ENCODE peak calls at places on chromosomes 2 and 18, in nine cellular contexts. E, P, U, N, M, F, Q, R and L are unnamed samples.

GRCh38 chr2:70886541-70886987 is 49.1 kb upstream of the ATP6V1B1 start:
- DNase-seq in Q (no peak), M (no peak), F (no peak), P (no peak), R (no peak), U (no peak), N (no peak), E (no peak), L (peak; percentile 8)

GRCh38 chr18:77711096-77711495 is 461.4 kb downstream of the GALR1 start:
- DNase-seq in P (no peak), Q (no peak), R (peak; percentile 36), N (no peak), F (no peak), M (no peak), E (no peak), U (no peak), L (peak; percentile 18)

GRCh38 chr2:224359569-224359968 is 42.3 kb downstream of the FAM124B start:
- DNase-seq in P (no peak), F (no peak), Q (no peak), M (no peak), N (no peak), E (peak; percentile 6), R (peak; percentile 33), U (peak; percentile 33), L (peak; percentile 59)

GRCh38 chr2:120225549-120226065 is 2.4 kb upstream of the TMEM185B start:
- DNase-seq in E (no peak), U (no peak), R (no peak), P (no peak), F (no peak), M (no peak), Q (no peak), N (no peak), L (no peak)

GRCh38 chr2:63661076-63661475 is 72.3 kb downstream of the MDH1 start:
- DNase-seq in R (peak; percentile 97), F (no peak), M (no peak), U (no peak), P (no peak), E (peak; percentile 55), N (no peak), Q (peak; percentile 91), L (no peak)

GRCh38 chr2:134244091-134244490 is 9.8 kb upstream of the MGAT5 start:
- DNase-seq in M (no peak), N (no peak), E (no peak), P (no peak), Q (peak; percentile 56), U (no peak), R (peak; percentile 60), F (no peak), L (no peak)

GRCh38 chr2:3268705-3269029 is 109.0 kb downstream of the EIPR1 start:
- DNase-seq in E (no peak), U (no peak), R (no peak), M (no peak), F (no peak), Q (no peak), N (no peak), P (no peak), L (no peak)

GRCh38 chr18:79848579-79849327 is 51.0 kb downstream of the KCNG2 start:
- DNase-seq in N (no peak), Q (no peak), P (no peak), R (no peak), F (no peak), U (no peak), E (no peak), M (no peak), L (no peak)

GRCh38 chr2:100242891-100243670 is 79.2 kb downstream of the LONRF2 start:
- DNase-seq in F (no peak), U (peak; percentile 64), R (peak; percentile 75), Q (peak; percentile 44), N (no peak), P (peak; percentile 56), M (peak; percentile 52), E (peak; percentile 77), L (peak; percentile 82)

GRCh38 chr2:174761837-174762236 is 2.4 kb downstream of the CHRNA1 start:
- DNase-seq in M (peak; percentile 63), U (no peak), F (no peak), N (no peak), P (no peak), E (peak; percentile 9), R (no peak), Q (peak; percentile 68), L (no peak)

GRCh38 chr18:24584777-24585176 is 124.3 kb downstream of the HRH4 start:
- DNase-seq in Q (no peak), M (no peak), U (no peak), E (no peak), P (no peak), F (no peak), N (no peak), R (no peak), L (peak; percentile 25)

GRCh38 chr2:169928463-169928864 is 101.2 kb downstream of the UBR3 start:
- DNase-seq in Q (peak; percentile 40), E (peak; percentile 72), R (peak; percentile 61), N (no peak), M (no peak), P (no peak), U (peak; percentile 22), F (no peak), L (peak; percentile 58)

GRCh38 chr2:119195887-119196286 is 27.7 kb upstream of the STEAP3 start:
- DNase-seq in U (no peak), E (no peak), P (no peak), R (no peak), F (no peak), M (no peak), N (no peak), Q (no peak), L (no peak)
- H3K4me3 ChIP-seq in U (no peak overlapping the region), E (no peak overlapping the region), P (no peak overlapping the region), R (no peak overlapping the region), F (no peak overlapping the region), M (no peak overlapping the region), N (no peak overlapping the region), Q (no peak overlapping the region), L (no peak overlapping the region)

GRCh38 chr18:36465276-36465675 is 167.8 kb downstream of the FHOD3 start:
- DNase-seq in Q (no peak), E (no peak), N (no peak), U (no peak), R (no peak), P (no peak), F (no peak), M (no peak), L (no peak)
- H3K9ac ChIP-seq in Q (no peak overlapping the region), E (no peak overlapping the region), N (no peak overlapping the region), U (no peak overlapping the region), R (no peak overlapping the region), P (no peak overlapping the region), F (no peak overlapping the region), M (no peak overlapping the region), L (no peak overlapping the region)

DNA sequence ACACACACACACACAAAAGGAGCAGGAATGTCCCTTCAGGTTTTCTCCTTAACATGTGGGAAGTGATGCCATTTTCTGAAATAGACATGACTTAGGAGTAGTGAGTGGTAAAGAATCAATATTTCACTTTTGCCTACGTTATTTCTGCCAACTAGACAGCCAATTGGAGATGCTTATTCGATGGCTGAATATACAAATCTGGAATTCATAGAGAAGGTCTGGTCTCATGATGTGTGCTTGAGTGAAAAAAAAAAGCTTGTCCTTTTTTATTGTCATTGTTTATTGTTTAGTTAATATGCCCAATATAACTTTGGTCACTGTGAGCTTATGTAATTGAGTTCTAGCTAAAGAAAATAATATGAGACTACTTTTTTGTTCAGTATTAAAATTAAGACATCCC is 284.3 kb downstream of the GULP1 start:
- DNase-seq in N (no peak), R (no peak), E (no peak), Q (no peak), M (no peak), U (no peak), F (no peak), P (no peak), L (no peak)
- H3K4me1 ChIP-seq in N (no peaks in the 10 kb centered on the region), R (no peaks in the 10 kb centered on the region), E (no peaks in the 10 kb centered on the region), Q (no peaks in the 10 kb centered on the region), M (no peaks in the 10 kb centered on the region), U (no peaks in the 10 kb centered on the region), F (peaks cover 2% of the 10 kb centered on the region), P (no peaks in the 10 kb centered on the region), L (no peaks in the 10 kb centered on the region)

DNA sequence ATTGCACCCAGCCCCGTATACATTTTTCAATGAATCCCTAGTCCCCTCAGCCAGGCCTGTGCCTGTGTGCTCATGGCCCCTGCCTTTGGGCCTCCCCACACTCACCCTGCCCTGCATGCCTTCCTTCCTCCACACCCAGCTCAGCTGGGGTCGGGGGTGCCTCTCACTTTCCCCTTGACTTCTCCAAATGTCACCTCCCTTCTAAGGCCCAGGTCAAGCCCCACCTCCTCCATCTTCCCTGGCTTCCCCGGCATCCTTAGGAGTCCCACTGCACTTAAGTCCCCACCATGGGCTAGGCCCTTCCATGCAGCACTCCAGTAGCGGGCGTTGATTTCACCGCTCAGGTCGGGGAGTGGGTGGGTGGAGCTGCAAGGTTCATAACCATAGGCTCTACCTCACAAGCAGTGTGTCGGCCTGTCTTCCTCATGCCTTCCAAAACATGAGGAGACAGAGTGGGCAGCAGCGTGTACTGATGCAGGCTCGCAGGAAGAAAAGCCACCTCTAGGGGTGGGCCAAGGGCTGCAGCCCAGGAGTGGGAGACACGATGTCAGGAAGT is 47.7 kb downstream of the DNMT3A start:
- DNase-seq in N (no peak), P (no peak), Q (no peak), R (no peak), E (no peak), F (no peak), M (no peak), U (no peak), L (no peak)
- H3K4me3 ChIP-seq in N (no peak overlapping the region), P (no peak overlapping the region), Q (no peak overlapping the region), R (no peak overlapping the region), E (no peak overlapping the region), F (no peak overlapping the region), M (no peak overlapping the region), U (no peak overlapping the region), L (no peak overlapping the region)

GRCh38 chr2:88051792-88052191 is 3.8 kb downstream of the KRCC1 start:
- DNase-seq in Q (no peak), N (no peak), M (no peak), R (no peak), P (no peak), F (no peak), U (no peak), E (no peak), L (no peak)

GRCh38 chr2:88054300-88055048 is 1.1 kb downstream of the KRCC1 start:
- DNase-seq in P (peak; percentile 35), E (peak; percentile 14), N (no peak), Q (peak; percentile 53), R (peak; percentile 46), F (no peak), M (peak; percentile 31), U (no peak), L (no peak)

GRCh38 chr2:88055436-88056128 is at the start of gene KRCC1:
- DNase-seq in R (peak; percentile 97), P (peak; percentile 94), N (peak; percentile 88), Q (peak; percentile 95), M (peak; percentile 99), U (peak; percentile 96), E (peak; percentile 96), F (peak; percentile 67), L (peak; percentile 98)

GRCh38 chr2:88055049-88055435 is 541 bp downstream of the KRCC1 start:
- DNase-seq in E (peak; percentile 13), R (peak; percentile 62), P (peak; percentile 26), M (peak; percentile 7), F (no peak), Q (peak; percentile 48), N (no peak), U (no peak), L (no peak)

GRCh38 chr2:88053301-88053700 is 2.3 kb downstream of the KRCC1 start:
- DNase-seq in E (no peak), N (no peak), F (no peak), P (no peak), R (peak; percentile 73), M (no peak), Q (peak; percentile 29), U (no peak), L (no peak)
- H3K9ac ChIP-seq in E (no peak overlapping the region), N (no peak overlapping the region), F (no peak overlapping the region), P (no peak overlapping the region), R (peak overlapping the region; percentile 88), M (no peak overlapping the region), Q (no peak overlapping the region), U (no peak overlapping the region), L (no peak overlapping the region)

GRCh38 chr2:144686518-144687215 is 166.7 kb upstream of the ZEB2 start:
- DNase-seq in U (no peak), Q (no peak), E (no peak), P (no peak), M (no peak), F (no peak), N (no peak), R (no peak), L (no peak)
- H3K4me1 ChIP-seq in U (no peaks in the 10 kb centered on the region), Q (no peaks in the 10 kb centered on the region), E (no peaks in the 10 kb centered on the region), P (no peaks in the 10 kb centered on the region), M (no peaks in the 10 kb centered on the region), F (peaks cover 14% of the 10 kb centered on the region), N (no peaks in the 10 kb centered on the region), R (no peaks in the 10 kb centered on the region), L (no peaks in the 10 kb centered on the region)